ENCODE peak calls at places on chromosomes 12 and 14, in four cellular contexts. One of them, this sample, is unnamed.

GRCh38 chr12:52168019-52168717 is 23.6 kb downstream of the KRT80 start:
- DNase-seq in Peyer's patch: peak
- DNase-seq in choroid plexus epithelial cell: peak
- DNase-seq in CD8-positive, alpha-beta T cell: no peak
- DNase-seq in this sample: no peak

GRCh38 chr12:92094751-92095161 is 50.9 kb downstream of the BTG1 start:
- DNase-seq in choroid plexus epithelial cell: peak
- DNase-seq in CD8-positive, alpha-beta T cell: no peak
- DNase-seq in Peyer's patch: no peak
- DNase-seq in this sample: no peak

GRCh38 chr12:74415633-74416032 is 122.0 kb upstream of the ATXN7L3B start:
- DNase-seq in Peyer's patch: no peak
- DNase-seq in CD8-positive, alpha-beta T cell: no peak
- DNase-seq in choroid plexus epithelial cell: peak
- DNase-seq in this sample: no peak

GRCh38 chr14:47715330-47715729 is 39.9 kb upstream of the MDGA2 start:
- DNase-seq in Peyer's patch: no peak
- DNase-seq in CD8-positive, alpha-beta T cell: no peak
- DNase-seq in choroid plexus epithelial cell: peak
- DNase-seq in this sample: no peak

GRCh38 chr12:76777765-76778216 is 13.9 kb downstream of the ZDHHC17 start:
- DNase-seq in CD8-positive, alpha-beta T cell: no peak
- DNase-seq in choroid plexus epithelial cell: no peak
- DNase-seq in Peyer's patch: peak
- DNase-seq in this sample: no peak

GRCh38 chr14:34426313-34427295 is 35.4 kb downstream of the SPTSSA start:
- DNase-seq in choroid plexus epithelial cell: no peak
- DNase-seq in Peyer's patch: no peak
- DNase-seq in CD8-positive, alpha-beta T cell: no peak
- DNase-seq in this sample: no peak

GRCh38 chr14:102779574-102780315 is 2.5 kb downstream of the TRAF3 start:
- DNase-seq in choroid plexus epithelial cell: peak
- DNase-seq in CD8-positive, alpha-beta T cell: no peak
- DNase-seq in Peyer's patch: no peak
- DNase-seq in this sample: no peak

GRCh38 chr12:132385375-132385774 is 56.0 kb upstream of the GALNT9 start:
- DNase-seq in CD8-positive, alpha-beta T cell: no peak
- DNase-seq in choroid plexus epithelial cell: no peak
- DNase-seq in Peyer's patch: no peak
- DNase-seq in this sample: no peak

GRCh38 chr12:109263439-109263838 is 45.6 kb downstream of the FOXN4 start:
- DNase-seq in CD8-positive, alpha-beta T cell: no peak
- DNase-seq in choroid plexus epithelial cell: no peak
- DNase-seq in Peyer's patch: no peak
- DNase-seq in this sample: no peak

GRCh38 chr12:38157274-38157932 is 159.2 kb upstream of the ALG10B start:
- DNase-seq in CD8-positive, alpha-beta T cell: no peak
- DNase-seq in choroid plexus epithelial cell: no peak
- DNase-seq in Peyer's patch: no peak
- DNase-seq in this sample: no peak

GRCh38 chr12:51949342-51950030 is 2.0 kb upstream of the ACVR1B start:
- DNase-seq in CD8-positive, alpha-beta T cell: no peak
- DNase-seq in choroid plexus epithelial cell: no peak
- DNase-seq in Peyer's patch: no peak
- DNase-seq in this sample: no peak

GRCh38 chr12:88142610-88142991 is 494 bp downstream of the TMTC3 start:
- DNase-seq in Peyer's patch: peak
- DNase-seq in CD8-positive, alpha-beta T cell: peak
- DNase-seq in choroid plexus epithelial cell: no peak
- DNase-seq in this sample: no peak

GRCh38 chr14:51004352-51004800 is 60.1 kb upstream of the PYGL start:
- DNase-seq in CD8-positive, alpha-beta T cell: no peak
- DNase-seq in Peyer's patch: no peak
- DNase-seq in choroid plexus epithelial cell: no peak
- DNase-seq in this sample: no peak

GRCh38 chr12:51199546-51199945 is 18.3 kb downstream of the POU6F1 start:
- DNase-seq in Peyer's patch: no peak
- DNase-seq in choroid plexus epithelial cell: no peak
- DNase-seq in CD8-positive, alpha-beta T cell: no peak
- DNase-seq in this sample: no peak

GRCh38 chr14:78598046-78598652 is 428.0 kb downstream of the NRXN3 start:
- DNase-seq in Peyer's patch: peak
- DNase-seq in choroid plexus epithelial cell: peak
- DNase-seq in CD8-positive, alpha-beta T cell: no peak
- DNase-seq in this sample: peak

GRCh38 chr14:58740584-58740983 is 102.8 kb downstream of the DACT1 start:
- DNase-seq in choroid plexus epithelial cell: no peak
- DNase-seq in Peyer's patch: no peak
- DNase-seq in CD8-positive, alpha-beta T cell: no peak
- DNase-seq in this sample: no peak

GRCh38 chr14:22052795-22053194 is 379.2 kb upstream of the OR4E1 start:
- DNase-seq in Peyer's patch: no peak
- DNase-seq in CD8-positive, alpha-beta T cell: peak
- DNase-seq in choroid plexus epithelial cell: no peak
- DNase-seq in this sample: no peak

GRCh38 chr14:75334191-75335051 is 55.8 kb downstream of the FOS start:
- DNase-seq in Peyer's patch: peak
- DNase-seq in choroid plexus epithelial cell: peak
- DNase-seq in CD8-positive, alpha-beta T cell: peak
- DNase-seq in this sample: no peak

GRCh38 chr12:81170072-81170471 is 92.2 kb downstream of the ACSS3 start:
- DNase-seq in CD8-positive, alpha-beta T cell: no peak
- DNase-seq in Peyer's patch: no peak
- DNase-seq in choroid plexus epithelial cell: peak
- DNase-seq in this sample: no peak

GRCh38 chr14:103313704-103314103 is 20.3 kb upstream of the EIF5 start:
- DNase-seq in CD8-positive, alpha-beta T cell: no peak
- DNase-seq in choroid plexus epithelial cell: no peak
- DNase-seq in Peyer's patch: no peak
- DNase-seq in this sample: no peak

GRCh38 chr12:38664661-38665269 is 240.6 kb downstream of the CPNE8 start:
- DNase-seq in choroid plexus epithelial cell: peak
- DNase-seq in Peyer's patch: no peak
- DNase-seq in CD8-positive, alpha-beta T cell: no peak
- DNase-seq in this sample: no peak

GRCh38 chr12:22088886-22089285 is 42.9 kb downstream of the CMAS start:
- DNase-seq in choroid plexus epithelial cell: no peak
- DNase-seq in CD8-positive, alpha-beta T cell: no peak
- DNase-seq in Peyer's patch: no peak
- DNase-seq in this sample: no peak

GRCh38 chr14:106062502-106063272 is 536.3 kb downstream of the TMEM121 start:
- DNase-seq in CD8-positive, alpha-beta T cell: no peak
- DNase-seq in Peyer's patch: no peak
- DNase-seq in choroid plexus epithelial cell: no peak
- DNase-seq in this sample: no peak

GRCh38 chr14:28603606-28604005 is 163.0 kb upstream of the FOXG1 start:
- DNase-seq in choroid plexus epithelial cell: no peak
- DNase-seq in CD8-positive, alpha-beta T cell: no peak
- DNase-seq in Peyer's patch: no peak
- DNase-seq in this sample: peak

GRCh38 chr14:41749425-41749824 is 142.7 kb downstream of the LRFN5 start:
- DNase-seq in choroid plexus epithelial cell: peak
- DNase-seq in Peyer's patch: no peak
- DNase-seq in CD8-positive, alpha-beta T cell: no peak
- DNase-seq in this sample: no peak

GRCh38 chr14:96852823-96853422 is 55.7 kb downstream of the VRK1 start:
- DNase-seq in Peyer's patch: peak
- DNase-seq in CD8-positive, alpha-beta T cell: peak
- DNase-seq in choroid plexus epithelial cell: peak
- DNase-seq in this sample: peak
- TF ChIP-seq CTCF in Peyer's patch: peak
- TF ChIP-seq CTCF in CD8-positive, alpha-beta T cell: peak
- TF ChIP-seq CTCF in choroid plexus epithelial cell: peak
- TF ChIP-seq CTCF in this sample: peak

GRCh38 chr14:94474581-94475031 is 1.4 kb downstream of the SERPINA9 start:
- DNase-seq in CD8-positive, alpha-beta T cell: no peak
- DNase-seq in Peyer's patch: peak
- DNase-seq in choroid plexus epithelial cell: peak
- DNase-seq in this sample: peak

GRCh38 chr14:94472842-94473241 is 3.2 kb downstream of the SERPINA9 start:
- DNase-seq in Peyer's patch: peak
- DNase-seq in CD8-positive, alpha-beta T cell: no peak
- DNase-seq in choroid plexus epithelial cell: no peak
- DNase-seq in this sample: no peak

GRCh38 chr14:94478420-94478819 is 2.4 kb upstream of the SERPINA9 start:
- DNase-seq in CD8-positive, alpha-beta T cell: no peak
- DNase-seq in Peyer's patch: no peak
- DNase-seq in choroid plexus epithelial cell: no peak
- DNase-seq in this sample: no peak

GRCh38 chr14:94473666-94474410 is 2.2 kb downstream of the SERPINA9 start:
- DNase-seq in CD8-positive, alpha-beta T cell: no peak
- DNase-seq in Peyer's patch: peak
- DNase-seq in choroid plexus epithelial cell: no peak
- DNase-seq in this sample: no peak

GRCh38 chr14:94476018-94476417 is at the start of gene SERPINA9:
- DNase-seq in Peyer's patch: peak
- DNase-seq in choroid plexus epithelial cell: no peak
- DNase-seq in CD8-positive, alpha-beta T cell: no peak
- DNase-seq in this sample: no peak
- H3K4me3 ChIP-seq in Peyer's patch: no peak
- H3K4me3 ChIP-seq in choroid plexus epithelial cell: no peak
- H3K4me3 ChIP-seq in CD8-positive, alpha-beta T cell: no peak
- H3K4me3 ChIP-seq in this sample: no peak

DNA sequence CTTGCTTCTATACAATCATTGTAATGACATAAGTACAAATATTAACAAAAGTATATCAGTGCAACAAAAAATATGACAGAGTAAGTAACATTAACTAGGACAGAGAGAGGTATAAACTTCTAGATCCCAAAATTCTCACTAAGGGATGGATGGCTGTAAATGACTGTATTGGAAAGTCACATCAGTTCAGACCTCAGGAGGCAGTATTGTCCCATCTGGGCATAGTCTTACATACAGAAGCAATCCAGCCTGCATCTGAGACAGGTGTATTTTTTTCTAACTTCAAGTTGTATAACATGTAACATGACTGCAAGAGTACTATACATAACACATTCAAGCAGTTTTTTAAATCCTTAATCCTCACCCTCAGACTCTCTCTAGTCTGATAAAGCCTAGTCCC is 99.0 kb downstream of the GARIN6 start:
- DNase-seq in CD8-positive, alpha-beta T cell: no peak
- DNase-seq in Peyer's patch: no peak
- DNase-seq in choroid plexus epithelial cell: no peak
- DNase-seq in this sample: no peak
- TF ChIP-seq CTCF in CD8-positive, alpha-beta T cell: no peak
- TF ChIP-seq CTCF in Peyer's patch: no peak
- TF ChIP-seq CTCF in choroid plexus epithelial cell: no peak
- TF ChIP-seq CTCF in this sample: no peak

DNA sequence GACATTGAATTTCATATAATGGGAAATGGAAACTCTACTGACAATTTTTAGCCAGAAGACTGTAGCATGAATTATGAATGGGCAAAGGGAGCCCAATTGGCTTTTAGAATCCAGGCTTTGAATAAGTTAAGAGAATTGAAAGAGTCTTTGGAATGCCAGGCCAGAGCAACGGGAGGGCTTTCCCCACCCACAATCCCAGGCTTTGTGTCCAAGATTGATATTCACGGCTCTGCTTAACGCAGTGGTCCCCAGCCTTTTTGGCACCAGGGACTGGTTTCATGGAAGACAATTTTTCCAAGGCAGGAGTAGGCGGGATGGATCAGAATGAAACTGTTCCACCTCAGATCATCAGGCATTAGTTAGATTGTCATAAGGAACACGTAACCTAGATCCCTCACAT is 79.7 kb downstream of the EPS8 start:
- DNase-seq in choroid plexus epithelial cell: no peak
- DNase-seq in CD8-positive, alpha-beta T cell: no peak
- DNase-seq in Peyer's patch: no peak
- DNase-seq in this sample: no peak
- H3K4me3 ChIP-seq in choroid plexus epithelial cell: no peak
- H3K4me3 ChIP-seq in CD8-positive, alpha-beta T cell: no peak
- H3K4me3 ChIP-seq in Peyer's patch: no peak
- H3K4me3 ChIP-seq in this sample: no peak

GRCh38 chr14:35814371-35815005 is 5.4 kb upstream of the RALGAPA1 start:
- DNase-seq in CD8-positive, alpha-beta T cell: peak
- DNase-seq in Peyer's patch: peak
- DNase-seq in choroid plexus epithelial cell: peak
- DNase-seq in this sample: no peak
- TF ChIP-seq CTCF in CD8-positive, alpha-beta T cell: peak
- TF ChIP-seq CTCF in Peyer's patch: peak
- TF ChIP-seq CTCF in choroid plexus epithelial cell: peak
- TF ChIP-seq CTCF in this sample: peak

DNA sequence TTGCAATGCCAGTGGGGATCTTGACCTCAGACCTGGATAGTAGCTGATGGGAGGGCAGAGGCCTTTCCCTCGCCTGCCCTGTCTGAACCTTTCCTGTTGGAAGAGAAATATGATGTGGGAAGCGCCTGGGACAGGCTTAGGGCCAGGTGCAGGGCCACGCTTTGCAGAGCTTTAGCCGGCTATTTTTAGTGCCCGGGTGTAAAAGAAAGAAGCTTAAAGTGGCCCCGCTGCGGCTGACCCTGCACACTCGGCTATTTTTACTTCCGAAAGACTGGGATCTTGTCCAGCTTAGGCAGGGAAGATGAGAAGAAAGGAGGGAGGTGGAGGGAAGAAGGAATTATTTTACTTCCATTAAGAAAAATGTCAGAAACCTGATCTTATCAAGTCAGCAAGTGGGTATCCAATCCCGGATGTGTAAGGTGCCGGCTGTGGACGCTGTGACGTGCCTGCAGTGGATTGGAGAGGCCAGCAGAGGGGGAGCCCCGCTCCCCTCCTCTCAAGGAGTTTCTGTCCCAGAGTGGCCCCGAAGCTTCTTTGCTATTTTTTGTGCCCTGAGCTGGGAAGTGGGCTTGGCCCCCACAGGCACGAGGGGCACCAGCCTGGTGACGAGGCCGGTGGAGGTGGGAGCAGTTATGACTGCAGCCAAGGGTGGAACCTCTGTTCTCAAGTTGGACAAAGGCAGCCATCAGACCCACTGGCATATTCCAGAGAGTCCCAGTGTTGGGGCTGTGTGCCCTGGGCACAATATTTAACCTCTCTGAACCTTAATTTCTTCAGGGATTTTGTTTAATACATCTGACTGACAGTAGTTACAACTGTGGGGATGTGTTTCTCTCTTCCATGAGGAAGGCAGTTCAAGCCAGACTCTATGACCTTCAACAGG is 97.7 kb downstream of the ESRRB start:
- DNase-seq in choroid plexus epithelial cell: peak
- DNase-seq in Peyer's patch: no peak
- DNase-seq in CD8-positive, alpha-beta T cell: no peak
- DNase-seq in this sample: no peak
- H3K4me3 ChIP-seq in choroid plexus epithelial cell: no peak
- H3K4me3 ChIP-seq in Peyer's patch: no peak
- H3K4me3 ChIP-seq in CD8-positive, alpha-beta T cell: no peak
- H3K4me3 ChIP-seq in this sample: no peak

GRCh38 chr12:20798561-20798960 is 11.9 kb upstream of the SLCO1B3 start:
- DNase-seq in Peyer's patch: no peak
- DNase-seq in CD8-positive, alpha-beta T cell: no peak
- DNase-seq in choroid plexus epithelial cell: peak
- DNase-seq in this sample: peak
- TF ChIP-seq CTCF in Peyer's patch: peak
- TF ChIP-seq CTCF in CD8-positive, alpha-beta T cell: no peak
- TF ChIP-seq CTCF in choroid plexus epithelial cell: peak
- TF ChIP-seq CTCF in this sample: peak